ENCODE peak calls at places on chromosomes 3 and 15, in ten cellular contexts. G is NCI-H774; R is astrocyte; X is LoVo; N is CD8-positive, alpha-beta memory T cell; A is activated T-cell treated with anti-CD3 and anti-CD28 coated beads, Interleukin-2, amount 50 U/mL, for 72 hours; C is SHP77; F is NCI-H1092; Q is memory B cell; W is osteocyte. E is an unnamed sample.

GRCh38 chr3:159669024-159669476 is 319.6 kb upstream of the IL12A start:
- DNase-seq in G (no peak), R (peak), X (peak), N (no peak), A (no peak), C (no peak), F (no peak), Q (no peak), W (no peak), E (no peak)

GRCh38 chr3:66450389-66451022 is 50.3 kb downstream of the LRIG1 start:
- DNase-seq in G (no peak), R (peak), X (no peak), N (no peak), A (no peak), C (no peak), F (no peak), Q (no peak), W (no peak), E (no peak)

GRCh38 chr3:154893813-154894212 is 186.3 kb upstream of the MME start:
- DNase-seq in G (no peak), R (no peak), X (no peak), N (no peak), A (no peak), C (no peak), F (no peak), Q (no peak), W (no peak), E (no peak)

GRCh38 chr15:83365370-83365938 is 81.0 kb upstream of the BNC1 start:
- DNase-seq in G (no peak), R (peak), X (no peak), N (no peak), A (peak), C (no peak), F (no peak), Q (no peak), W (no peak), E (no peak)

GRCh38 chr3:109685084-109686079 is 348.0 kb upstream of the DPPA4 start:
- DNase-seq in G (no peak), R (peak), X (peak), N (no peak), A (no peak), C (no peak), F (no peak), Q (no peak), W (no peak), E (no peak)

GRCh38 chr15:98658831-98659699 is 10.7 kb downstream of the IGF1R start:
- DNase-seq in G (peak), R (peak), X (peak), N (peak), A (peak), C (peak), F (peak), Q (peak), W (no peak), E (no peak)

GRCh38 chr15:99390667-99391066 is 139.4 kb downstream of the LRRC28 start:
- DNase-seq in G (no peak), R (no peak), X (no peak), N (no peak), A (no peak), C (no peak), F (no peak), Q (no peak), W (no peak), E (no peak)

GRCh38 chr3:180161770-180162169 is 125.0 kb upstream of the PEX5L start:
- DNase-seq in G (no peak), R (no peak), X (no peak), N (no peak), A (no peak), C (no peak), F (no peak), Q (no peak), W (no peak), E (no peak)

GRCh38 chr15:31867536-31868442 is 162.5 kb upstream of the CHRNA7 start:
- DNase-seq in G (peak), R (peak), X (peak), N (peak), A (peak), C (peak), F (no peak), Q (peak), W (no peak), E (peak)

GRCh38 chr15:83275412-83275811 is 9.1 kb downstream of the BNC1 start:
- DNase-seq in G (no peak), R (peak), X (no peak), N (no peak), A (no peak), C (no peak), F (no peak), Q (no peak), W (no peak), E (no peak)

GRCh38 chr3:53039376-53039752 is 6.5 kb downstream of the SFMBT1 start:
- DNase-seq in G (no peak), R (no peak), X (no peak), N (no peak), A (no peak), C (no peak), F (no peak), Q (no peak), W (no peak), E (no peak)

GRCh38 chr15:28093761-28094535 is 5.2 kb downstream of the OCA2 start:
- DNase-seq in G (no peak), R (no peak), X (no peak), N (no peak), A (no peak), C (no peak), F (no peak), Q (no peak), W (no peak), E (no peak)

GRCh38 chr15:70932397-70932796 is 39.8 kb downstream of the LRRC49 start:
- DNase-seq in G (no peak), R (no peak), X (no peak), N (no peak), A (no peak), C (no peak), F (no peak), Q (no peak), W (no peak), E (no peak)

GRCh38 chr15:97059276-97059675 is 728.8 kb downstream of the NR2F2 start:
- DNase-seq in G (no peak), R (no peak), X (no peak), N (no peak), A (no peak), C (no peak), F (no peak), Q (no peak), W (no peak), E (no peak)

GRCh38 chr3:13198480-13198879 is 125.3 kb upstream of the IQSEC1 start:
- DNase-seq in G (no peak), R (no peak), X (no peak), N (no peak), A (no peak), C (no peak), F (no peak), Q (no peak), W (no peak), E (no peak)

GRCh38 chr3:62167566-62168262 is 205.6 kb downstream of the FEZF2 start:
- DNase-seq in G (no peak), R (peak), X (no peak), N (no peak), A (no peak), C (no peak), F (no peak), Q (no peak), W (no peak), E (no peak)

GRCh38 chr3:16477054-16477453 is 36.4 kb downstream of the RFTN1 start:
- DNase-seq in G (no peak), R (peak), X (no peak), N (no peak), A (no peak), C (no peak), F (no peak), Q (no peak), W (no peak), E (no peak)

GRCh38 chr15:88918738-88919137 is 5.6 kb upstream of the MFGE8 start:
- DNase-seq in G (no peak), R (peak), X (peak), N (no peak), A (peak), C (no peak), F (no peak), Q (no peak), W (no peak), E (no peak)

GRCh38 chr3:64685331-64685799 is 2.4 kb downstream of the ADAMTS9 start:
- DNase-seq in G (no peak), R (peak), X (no peak), N (no peak), A (no peak), C (no peak), F (no peak), Q (no peak), W (no peak), E (no peak)